ENCODE peak calls at places on chromosomes 1 and 21, in five cellular contexts. I, Q, A, B and X are unnamed samples.

GRCh38 chr1:71964188-71964587 is 318.2 kb downstream of the NEGR1 start:
- DNase-seq in A (no peak), B (no peak), I (no peak), Q (no peak), X (peak)

GRCh38 chr1:194225781-194226180 is 1039.4 kb upstream of the B3GALT2 start:
- DNase-seq in I (no peak), A (no peak), Q (no peak), B (no peak), X (no peak)

GRCh38 chr1:106956721-106957120 is 99.8 kb upstream of the PRMT6 start:
- DNase-seq in B (no peak), A (no peak), Q (peak), I (peak), X (peak)

GRCh38 chr1:183633676-183634343 is 1.8 kb downstream of the ARPC5 start:
- DNase-seq in B (no peak), Q (peak), I (peak), A (no peak), X (peak)

GRCh38 chr21:43370091-43370658 is 56.8 kb downstream of the SIK1 start:
- DNase-seq in A (no peak), B (no peak), I (peak), Q (peak), X (peak)

GRCh38 chr1:50348449-50349241 is 74.6 kb downstream of the DMRTA2 start:
- DNase-seq in Q (peak), I (peak), A (peak), B (no peak), X (peak)

GRCh38 chr1:234014208-234014607 is 109.7 kb downstream of the SLC35F3 start:
- DNase-seq in A (no peak), Q (no peak), I (no peak), B (no peak), X (no peak)

GRCh38 chr1:110161822-110162221 is 11.5 kb downstream of the SLC6A17 start:
- DNase-seq in I (no peak), B (no peak), Q (no peak), A (no peak), X (no peak)

GRCh38 chr1:102098081-102098480 is 101.4 kb upstream of the OLFM3 start:
- DNase-seq in A (no peak), Q (no peak), I (no peak), B (no peak), X (no peak)

GRCh38 chr1:218536311-218536710 is 191.2 kb downstream of the TGFB2 start:
- DNase-seq in Q (no peak), B (no peak), A (no peak), I (no peak), X (no peak)

GRCh38 chr1:15962176-15962575 is 13.7 kb downstream of the ZBTB17 start:
- DNase-seq in B (no peak), Q (no peak), A (no peak), I (no peak), X (no peak)
- TF ChIP-seq CTCF in B (no peak), Q (no peak), A (no peak), I (no peak), X (no peak)

GRCh38 chr1:192783793-192784192 is 25.0 kb upstream of the RGS2 start:
- DNase-seq in A (no peak), Q (no peak), B (no peak), I (no peak), X (no peak)

GRCh38 chr1:192784395-192784794 is 24.4 kb upstream of the RGS2 start:
- DNase-seq in B (no peak), I (no peak), Q (no peak), A (no peak), X (no peak)

GRCh38 chr1:192788184-192788583 is 20.7 kb upstream of the RGS2 start:
- DNase-seq in Q (peak), I (peak), A (no peak), B (no peak), X (peak)

DNA sequence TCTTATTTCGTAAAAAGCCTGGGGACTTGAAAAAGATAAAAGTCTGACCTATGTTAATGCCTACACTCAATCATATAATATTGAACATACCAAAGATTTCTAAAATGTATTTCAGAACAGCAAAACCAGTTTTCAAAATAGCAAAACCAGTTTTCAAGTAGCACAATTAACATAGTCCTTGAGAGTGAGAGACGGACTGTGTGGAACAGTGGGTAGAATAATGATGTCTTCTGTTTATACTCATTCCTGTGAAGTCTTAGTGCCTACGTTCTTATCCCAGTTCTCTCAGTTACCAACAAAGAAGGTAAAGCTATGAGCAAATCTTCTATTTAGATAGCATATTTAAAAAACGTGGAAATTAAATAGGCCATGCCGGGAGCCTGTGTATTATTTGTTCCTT is 22.2 kb upstream of the RGS2 start:
- DNase-seq in B (no peak), I (no peak), Q (no peak), A (no peak), X (no peak)
- H3K4me3 ChIP-seq in B (no peak), I (no peak), Q (no peak), A (no peak), X (no peak)

DNA sequence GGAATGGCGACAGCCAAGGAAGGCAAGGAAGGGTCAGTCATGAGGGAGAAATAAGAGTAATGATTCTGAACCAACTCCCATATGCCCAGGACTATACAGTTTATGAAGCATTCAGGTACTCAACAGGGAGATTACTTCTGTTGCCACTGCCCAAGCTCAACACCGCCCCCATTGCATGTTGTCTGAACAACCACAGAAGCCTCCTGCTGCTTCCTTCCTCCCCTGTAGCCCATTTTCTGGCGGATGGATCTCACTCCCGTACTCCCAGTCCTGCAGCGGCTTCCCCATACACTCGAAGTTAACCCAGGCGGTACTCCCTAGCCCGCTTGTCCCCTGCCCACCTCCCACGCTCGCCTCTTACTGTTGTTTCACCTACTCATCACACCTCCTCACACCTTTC is 103.0 kb downstream of the BEND5 start:
- DNase-seq in Q (no peak), B (no peak), A (no peak), I (no peak), X (no peak)
- TF ChIP-seq CTCF in Q (peak), B (no peak), A (peak), I (no peak), X (no peak)

GRCh38 chr1:231691618-231692259 is 65.1 kb downstream of the DISC1 start:
- DNase-seq in Q (peak), I (peak), A (no peak), B (no peak), X (peak)
- H3K4me3 ChIP-seq in Q (no peak), I (no peak), A (no peak), B (no peak), X (no peak)

DNA sequence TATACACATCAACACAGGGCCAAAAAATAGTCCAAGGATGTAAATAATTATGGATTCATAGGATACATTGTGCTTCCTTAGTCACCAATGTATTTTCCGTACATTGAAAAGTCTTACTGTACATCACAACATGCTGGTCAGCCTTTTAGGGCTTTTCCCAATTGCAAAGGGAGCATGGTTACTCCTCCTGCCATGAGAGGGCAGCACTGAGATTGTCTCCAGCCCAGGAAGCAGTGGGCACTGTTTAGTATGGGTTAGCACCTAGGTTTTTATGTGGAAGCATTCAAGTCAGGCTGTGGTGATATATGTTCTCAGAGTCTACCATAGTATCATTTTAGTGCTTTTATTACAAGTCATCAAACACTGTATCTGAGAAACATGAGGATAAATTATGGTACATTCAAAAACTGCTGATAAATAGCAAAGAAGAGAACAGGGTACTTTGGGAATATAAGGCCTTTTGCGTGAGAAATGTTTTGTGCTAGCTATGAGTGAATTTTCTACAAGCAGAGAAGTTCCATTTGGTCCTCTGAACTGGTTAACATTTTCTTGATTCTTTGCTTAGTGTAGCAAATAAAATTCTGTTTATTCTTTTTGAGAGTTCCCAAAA is 34.0 kb downstream of the ST6GALNAC5 start:
- DNase-seq in Q (peak), I (peak), B (no peak), A (peak), X (peak)
- TF ChIP-seq CTCF in Q (peak), I (peak), B (no peak), A (peak), X (peak)

DNA sequence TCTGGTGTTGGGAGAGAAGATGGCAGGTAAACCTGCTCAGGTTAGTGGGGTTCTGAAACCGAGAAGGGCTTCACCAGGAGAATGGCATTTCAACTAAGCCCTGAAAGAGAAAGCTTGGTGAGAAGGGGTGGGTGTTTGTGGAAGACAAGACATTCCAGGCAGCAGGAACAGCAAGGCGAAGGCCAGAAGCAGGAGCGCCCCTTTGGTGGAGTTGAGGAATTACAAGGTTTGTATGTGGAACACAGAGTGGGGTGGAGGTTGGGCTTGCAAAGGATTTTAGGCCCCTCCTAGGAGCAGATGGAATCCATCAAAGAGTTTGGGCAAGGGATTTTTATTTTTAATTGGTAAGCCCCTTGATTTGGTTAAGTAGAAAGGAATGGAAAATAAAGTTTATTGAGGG is 24.8 kb upstream of the ELOA start:
- DNase-seq in B (no peak), I (peak), A (no peak), Q (peak), X (peak)
- H3K4me3 ChIP-seq in B (no peak), I (no peak), A (no peak), Q (no peak), X (no peak)

DNA sequence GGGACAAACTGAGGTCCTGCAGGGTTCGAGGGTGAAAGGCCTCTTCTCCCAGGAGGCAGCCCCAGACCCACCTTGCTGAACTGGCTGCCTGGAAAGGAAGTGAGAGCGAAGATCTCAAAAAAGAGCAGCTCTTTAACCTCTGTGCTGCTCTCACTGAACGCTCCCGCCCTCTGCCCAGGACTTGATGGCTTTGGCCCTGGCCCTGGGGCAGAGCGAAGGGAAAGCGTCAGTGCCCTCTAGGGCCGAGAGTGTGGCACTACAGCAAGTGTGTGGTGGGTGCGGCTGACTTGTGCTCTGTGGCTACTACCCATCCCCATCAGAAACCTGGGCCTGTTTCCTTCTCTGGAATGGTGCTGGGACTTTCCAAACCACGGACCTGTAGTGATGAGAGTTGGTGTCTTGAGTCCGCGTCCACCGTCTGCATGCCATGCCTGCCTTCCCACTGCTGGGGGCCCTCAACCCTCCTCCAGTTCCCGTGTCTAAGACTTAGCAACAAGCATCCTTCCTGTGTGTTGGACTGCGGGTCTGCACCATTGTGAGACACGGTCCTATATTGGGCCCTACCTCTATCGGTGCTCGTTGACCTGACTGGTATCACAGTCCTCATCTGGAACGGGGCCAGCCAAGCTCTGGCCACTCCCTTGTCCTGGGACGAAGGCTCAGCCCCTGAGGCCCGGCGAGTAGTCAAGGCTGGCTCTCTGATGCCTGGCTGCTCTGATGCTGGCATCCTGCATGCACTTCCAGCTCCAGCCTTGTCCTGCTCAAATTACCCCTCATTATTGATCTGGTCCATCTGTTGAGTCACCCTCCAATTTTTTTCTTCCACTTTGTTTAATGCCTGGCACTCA is 180.3 kb downstream of the DISC1 start:
- DNase-seq in Q (peak), I (no peak), B (no peak), A (no peak), X (no peak)
- TF ChIP-seq CTCF in Q (peak), I (peak), B (peak), A (peak), X (peak)

GRCh38 chr1:21278898-21279819 is 11.1 kb downstream of the ECE1 start:
- DNase-seq in A (no peak), Q (peak), I (no peak), B (no peak), X (no peak)
- H3K4me3 ChIP-seq in A (no peak), Q (no peak), I (no peak), B (peak), X (peak)